ENCODE peak calls at places on chromosomes 16 and 17, in seven cellular contexts. One of them, this sample, is unnamed.
A peak's percentile ranks its signal among the peaks of the same experiment; 100 is the strongest.

GRCh38 chr16:3606441-3606840 is 5.0 kb downstream of the SLX4 start:
- DNase-seq in endothelial cell of umbilical vein: no peak
- DNase-seq in stimulated activated CD8-positive, alpha-beta memory T cell treated with anti-CD3 and anti-CD28 coated beads, Interleukin-7, amount 100 ng/mL, for 4 hours: no peak
- DNase-seq in T-cell: no peak
- DNase-seq in stimulated activated naive B cell treated with anti-CD40 and anti-IgM and Interleukin-4, amounts not matched to agents 10 μg/mL and 1 μg/mL and 100 μg/mL, for 72 hours: no peak
- DNase-seq in pons: no peak
- DNase-seq in PC-3: no peak
- DNase-seq in this sample: peak; percentile 17

GRCh38 chr17:1082579-1082978 is 85.7 kb downstream of the TIMM22 start:
- DNase-seq in endothelial cell of umbilical vein: peak; percentile 74
- DNase-seq in stimulated activated CD8-positive, alpha-beta memory T cell treated with anti-CD3 and anti-CD28 coated beads, Interleukin-7, amount 100 ng/mL, for 4 hours: no peak
- DNase-seq in T-cell: no peak
- DNase-seq in stimulated activated naive B cell treated with anti-CD40 and anti-IgM and Interleukin-4, amounts not matched to agents 10 μg/mL and 1 μg/mL and 100 μg/mL, for 72 hours: no peak
- DNase-seq in pons: no peak
- DNase-seq in PC-3: peak; percentile 88
- DNase-seq in this sample: peak; percentile 17

GRCh38 chr17:4596636-4597380 is 12.5 kb downstream of the SMTNL2 start:
- DNase-seq in endothelial cell of umbilical vein: no peak
- DNase-seq in stimulated activated CD8-positive, alpha-beta memory T cell treated with anti-CD3 and anti-CD28 coated beads, Interleukin-7, amount 100 ng/mL, for 4 hours: no peak
- DNase-seq in T-cell: no peak
- DNase-seq in stimulated activated naive B cell treated with anti-CD40 and anti-IgM and Interleukin-4, amounts not matched to agents 10 μg/mL and 1 μg/mL and 100 μg/mL, for 72 hours: no peak
- DNase-seq in pons: no peak
- DNase-seq in PC-3: no peak
- DNase-seq in this sample: no peak

GRCh38 chr17:51590071-51590470 is 329.7 kb downstream of the UTP18 start:
- DNase-seq in endothelial cell of umbilical vein: no peak
- DNase-seq in stimulated activated CD8-positive, alpha-beta memory T cell treated with anti-CD3 and anti-CD28 coated beads, Interleukin-7, amount 100 ng/mL, for 4 hours: no peak
- DNase-seq in T-cell: no peak
- DNase-seq in stimulated activated naive B cell treated with anti-CD40 and anti-IgM and Interleukin-4, amounts not matched to agents 10 μg/mL and 1 μg/mL and 100 μg/mL, for 72 hours: no peak
- DNase-seq in pons: peak; percentile 59
- DNase-seq in PC-3: no peak
- DNase-seq in this sample: no peak

GRCh38 chr16:1029259-1029545 is 43.3 kb upstream of the SSTR5 start:
- DNase-seq in endothelial cell of umbilical vein: no peak
- DNase-seq in stimulated activated CD8-positive, alpha-beta memory T cell treated with anti-CD3 and anti-CD28 coated beads, Interleukin-7, amount 100 ng/mL, for 4 hours: no peak
- DNase-seq in T-cell: no peak
- DNase-seq in stimulated activated naive B cell treated with anti-CD40 and anti-IgM and Interleukin-4, amounts not matched to agents 10 μg/mL and 1 μg/mL and 100 μg/mL, for 72 hours: no peak
- DNase-seq in pons: no peak
- DNase-seq in PC-3: no peak
- DNase-seq in this sample: no peak

GRCh38 chr16:3835089-3835602 is 45.4 kb downstream of the CREBBP start:
- DNase-seq in endothelial cell of umbilical vein: no peak
- DNase-seq in stimulated activated CD8-positive, alpha-beta memory T cell treated with anti-CD3 and anti-CD28 coated beads, Interleukin-7, amount 100 ng/mL, for 4 hours: no peak
- DNase-seq in T-cell: no peak
- DNase-seq in stimulated activated naive B cell treated with anti-CD40 and anti-IgM and Interleukin-4, amounts not matched to agents 10 μg/mL and 1 μg/mL and 100 μg/mL, for 72 hours: no peak
- DNase-seq in pons: no peak
- DNase-seq in PC-3: no peak
- DNase-seq in this sample: no peak

GRCh38 chr16:85557976-85558589 is 55.0 kb upstream of the GSE1 start:
- DNase-seq in endothelial cell of umbilical vein: no peak
- DNase-seq in stimulated activated CD8-positive, alpha-beta memory T cell treated with anti-CD3 and anti-CD28 coated beads, Interleukin-7, amount 100 ng/mL, for 4 hours: no peak
- DNase-seq in T-cell: no peak
- DNase-seq in stimulated activated naive B cell treated with anti-CD40 and anti-IgM and Interleukin-4, amounts not matched to agents 10 μg/mL and 1 μg/mL and 100 μg/mL, for 72 hours: no peak
- DNase-seq in pons: no peak
- DNase-seq in PC-3: peak; percentile 62
- DNase-seq in this sample: no peak

GRCh38 chr17:30229012-30229411 is 6.5 kb downstream of the SLC6A4 start:
- DNase-seq in endothelial cell of umbilical vein: no peak
- DNase-seq in stimulated activated CD8-positive, alpha-beta memory T cell treated with anti-CD3 and anti-CD28 coated beads, Interleukin-7, amount 100 ng/mL, for 4 hours: no peak
- DNase-seq in T-cell: no peak
- DNase-seq in stimulated activated naive B cell treated with anti-CD40 and anti-IgM and Interleukin-4, amounts not matched to agents 10 μg/mL and 1 μg/mL and 100 μg/mL, for 72 hours: no peak
- DNase-seq in pons: no peak
- DNase-seq in PC-3: no peak
- DNase-seq in this sample: no peak

GRCh38 chr17:2173005-2173404 is 118.1 kb downstream of the HIC1 start:
- DNase-seq in endothelial cell of umbilical vein: peak; percentile 36
- DNase-seq in stimulated activated CD8-positive, alpha-beta memory T cell treated with anti-CD3 and anti-CD28 coated beads, Interleukin-7, amount 100 ng/mL, for 4 hours: no peak
- DNase-seq in T-cell: no peak
- DNase-seq in stimulated activated naive B cell treated with anti-CD40 and anti-IgM and Interleukin-4, amounts not matched to agents 10 μg/mL and 1 μg/mL and 100 μg/mL, for 72 hours: no peak
- DNase-seq in pons: peak; percentile 37
- DNase-seq in PC-3: no peak
- DNase-seq in this sample: no peak

GRCh38 chr17:8142158-8142886 is 9.9 kb downstream of the PER1 start:
- DNase-seq in endothelial cell of umbilical vein: no peak
- DNase-seq in stimulated activated CD8-positive, alpha-beta memory T cell treated with anti-CD3 and anti-CD28 coated beads, Interleukin-7, amount 100 ng/mL, for 4 hours: no peak
- DNase-seq in T-cell: no peak
- DNase-seq in stimulated activated naive B cell treated with anti-CD40 and anti-IgM and Interleukin-4, amounts not matched to agents 10 μg/mL and 1 μg/mL and 100 μg/mL, for 72 hours: no peak
- DNase-seq in pons: no peak
- DNase-seq in PC-3: no peak
- DNase-seq in this sample: peak; percentile 46

GRCh38 chr17:33012522-33013033 is 20.9 kb downstream of the SPACA3 start:
- DNase-seq in endothelial cell of umbilical vein: no peak
- DNase-seq in stimulated activated CD8-positive, alpha-beta memory T cell treated with anti-CD3 and anti-CD28 coated beads, Interleukin-7, amount 100 ng/mL, for 4 hours: no peak
- DNase-seq in T-cell: no peak
- DNase-seq in stimulated activated naive B cell treated with anti-CD40 and anti-IgM and Interleukin-4, amounts not matched to agents 10 μg/mL and 1 μg/mL and 100 μg/mL, for 72 hours: no peak
- DNase-seq in pons: no peak
- DNase-seq in PC-3: peak; percentile 85
- DNase-seq in this sample: no peak

GRCh38 chr17:45841098-45841497 is 3.6 kb upstream of the SPPL2C start:
- DNase-seq in endothelial cell of umbilical vein: no peak
- DNase-seq in stimulated activated CD8-positive, alpha-beta memory T cell treated with anti-CD3 and anti-CD28 coated beads, Interleukin-7, amount 100 ng/mL, for 4 hours: no peak
- DNase-seq in T-cell: no peak
- DNase-seq in stimulated activated naive B cell treated with anti-CD40 and anti-IgM and Interleukin-4, amounts not matched to agents 10 μg/mL and 1 μg/mL and 100 μg/mL, for 72 hours: no peak
- DNase-seq in pons: no peak
- DNase-seq in PC-3: no peak
- DNase-seq in this sample: no peak

GRCh38 chr17:34781071-34781470 is 180.2 kb downstream of the CCT6B start:
- DNase-seq in endothelial cell of umbilical vein: no peak
- DNase-seq in stimulated activated CD8-positive, alpha-beta memory T cell treated with anti-CD3 and anti-CD28 coated beads, Interleukin-7, amount 100 ng/mL, for 4 hours: no peak
- DNase-seq in T-cell: no peak
- DNase-seq in stimulated activated naive B cell treated with anti-CD40 and anti-IgM and Interleukin-4, amounts not matched to agents 10 μg/mL and 1 μg/mL and 100 μg/mL, for 72 hours: no peak
- DNase-seq in pons: no peak
- DNase-seq in PC-3: no peak
- DNase-seq in this sample: no peak

GRCh38 chr17:41002814-41003213 is 3.1 kb upstream of the KRTAP3-2 start:
- DNase-seq in endothelial cell of umbilical vein: no peak
- DNase-seq in stimulated activated CD8-positive, alpha-beta memory T cell treated with anti-CD3 and anti-CD28 coated beads, Interleukin-7, amount 100 ng/mL, for 4 hours: no peak
- DNase-seq in T-cell: no peak
- DNase-seq in stimulated activated naive B cell treated with anti-CD40 and anti-IgM and Interleukin-4, amounts not matched to agents 10 μg/mL and 1 μg/mL and 100 μg/mL, for 72 hours: no peak
- DNase-seq in pons: no peak
- DNase-seq in PC-3: peak; percentile 61
- DNase-seq in this sample: no peak

GRCh38 chr17:29586676-29587469 is 2.6 kb downstream of the GIT1 start:
- DNase-seq in endothelial cell of umbilical vein: no peak
- DNase-seq in stimulated activated CD8-positive, alpha-beta memory T cell treated with anti-CD3 and anti-CD28 coated beads, Interleukin-7, amount 100 ng/mL, for 4 hours: no peak
- DNase-seq in T-cell: no peak
- DNase-seq in stimulated activated naive B cell treated with anti-CD40 and anti-IgM and Interleukin-4, amounts not matched to agents 10 μg/mL and 1 μg/mL and 100 μg/mL, for 72 hours: no peak
- DNase-seq in pons: no peak
- DNase-seq in PC-3: no peak
- DNase-seq in this sample: no peak

GRCh38 chr16:27445502-27446175 is 43.7 kb downstream of the IL21R start:
- DNase-seq in endothelial cell of umbilical vein: no peak
- DNase-seq in stimulated activated CD8-positive, alpha-beta memory T cell treated with anti-CD3 and anti-CD28 coated beads, Interleukin-7, amount 100 ng/mL, for 4 hours: no peak
- DNase-seq in T-cell: no peak
- DNase-seq in stimulated activated naive B cell treated with anti-CD40 and anti-IgM and Interleukin-4, amounts not matched to agents 10 μg/mL and 1 μg/mL and 100 μg/mL, for 72 hours: no peak
- DNase-seq in pons: no peak
- DNase-seq in PC-3: no peak
- DNase-seq in this sample: peak; percentile 14

GRCh38 chr16:50434872-50435478 is 66.2 kb upstream of the BRD7 start:
- DNase-seq in endothelial cell of umbilical vein: no peak
- DNase-seq in stimulated activated CD8-positive, alpha-beta memory T cell treated with anti-CD3 and anti-CD28 coated beads, Interleukin-7, amount 100 ng/mL, for 4 hours: no peak
- DNase-seq in T-cell: no peak
- DNase-seq in stimulated activated naive B cell treated with anti-CD40 and anti-IgM and Interleukin-4, amounts not matched to agents 10 μg/mL and 1 μg/mL and 100 μg/mL, for 72 hours: no peak
- DNase-seq in pons: peak; percentile 72
- DNase-seq in PC-3: no peak
- DNase-seq in this sample: no peak

GRCh38 chr17:29760279-29760721 is 137.6 kb upstream of the CORO6 start:
- DNase-seq in endothelial cell of umbilical vein: peak; percentile 57
- DNase-seq in stimulated activated CD8-positive, alpha-beta memory T cell treated with anti-CD3 and anti-CD28 coated beads, Interleukin-7, amount 100 ng/mL, for 4 hours: peak; percentile 46
- DNase-seq in T-cell: peak; percentile 49
- DNase-seq in stimulated activated naive B cell treated with anti-CD40 and anti-IgM and Interleukin-4, amounts not matched to agents 10 μg/mL and 1 μg/mL and 100 μg/mL, for 72 hours: peak; percentile 67
- DNase-seq in pons: peak; percentile 44
- DNase-seq in PC-3: peak; percentile 2
- DNase-seq in this sample: no peak

GRCh38 chr17:47275245-47275984 is 21.8 kb downstream of the ITGB3 start:
- DNase-seq in endothelial cell of umbilical vein: no peak
- DNase-seq in stimulated activated CD8-positive, alpha-beta memory T cell treated with anti-CD3 and anti-CD28 coated beads, Interleukin-7, amount 100 ng/mL, for 4 hours: no peak
- DNase-seq in T-cell: no peak
- DNase-seq in stimulated activated naive B cell treated with anti-CD40 and anti-IgM and Interleukin-4, amounts not matched to agents 10 μg/mL and 1 μg/mL and 100 μg/mL, for 72 hours: no peak
- DNase-seq in pons: no peak
- DNase-seq in PC-3: peak; percentile 95
- DNase-seq in this sample: no peak

GRCh38 chr17:65527857-65528591 is 33.4 kb downstream of the AXIN2 start:
- DNase-seq in endothelial cell of umbilical vein: no peak
- DNase-seq in stimulated activated CD8-positive, alpha-beta memory T cell treated with anti-CD3 and anti-CD28 coated beads, Interleukin-7, amount 100 ng/mL, for 4 hours: no peak
- DNase-seq in T-cell: no peak
- DNase-seq in stimulated activated naive B cell treated with anti-CD40 and anti-IgM and Interleukin-4, amounts not matched to agents 10 μg/mL and 1 μg/mL and 100 μg/mL, for 72 hours: no peak
- DNase-seq in pons: no peak
- DNase-seq in PC-3: no peak
- DNase-seq in this sample: no peak

GRCh38 chr16:75555213-75555706 is 792 bp downstream of the TMEM231 start:
- DNase-seq in endothelial cell of umbilical vein: peak; percentile 90
- DNase-seq in stimulated activated CD8-positive, alpha-beta memory T cell treated with anti-CD3 and anti-CD28 coated beads, Interleukin-7, amount 100 ng/mL, for 4 hours: no peak
- DNase-seq in T-cell: no peak
- DNase-seq in stimulated activated naive B cell treated with anti-CD40 and anti-IgM and Interleukin-4, amounts not matched to agents 10 μg/mL and 1 μg/mL and 100 μg/mL, for 72 hours: peak; percentile 44
- DNase-seq in pons: peak; percentile 89
- DNase-seq in PC-3: peak; percentile 88
- DNase-seq in this sample: no peak

GRCh38 chr17:10612957-10613744 is 44.0 kb downstream of the MYH3 start:
- DNase-seq in endothelial cell of umbilical vein: no peak
- DNase-seq in stimulated activated CD8-positive, alpha-beta memory T cell treated with anti-CD3 and anti-CD28 coated beads, Interleukin-7, amount 100 ng/mL, for 4 hours: no peak
- DNase-seq in T-cell: no peak
- DNase-seq in stimulated activated naive B cell treated with anti-CD40 and anti-IgM and Interleukin-4, amounts not matched to agents 10 μg/mL and 1 μg/mL and 100 μg/mL, for 72 hours: no peak
- DNase-seq in pons: no peak
- DNase-seq in PC-3: no peak
- DNase-seq in this sample: no peak

GRCh38 chr16:67546761-67547422 is 15.4 kb upstream of the CTCF start:
- DNase-seq in endothelial cell of umbilical vein: peak; percentile 89
- DNase-seq in stimulated activated CD8-positive, alpha-beta memory T cell treated with anti-CD3 and anti-CD28 coated beads, Interleukin-7, amount 100 ng/mL, for 4 hours: no peak
- DNase-seq in T-cell: peak; percentile 72
- DNase-seq in stimulated activated naive B cell treated with anti-CD40 and anti-IgM and Interleukin-4, amounts not matched to agents 10 μg/mL and 1 μg/mL and 100 μg/mL, for 72 hours: no peak
- DNase-seq in pons: peak; percentile 45
- DNase-seq in PC-3: peak; percentile 72
- DNase-seq in this sample: no peak

GRCh38 chr16:67150058-67150832 is 553 bp downstream of the B3GNT9 start:
- DNase-seq in endothelial cell of umbilical vein: peak; percentile 63
- DNase-seq in stimulated activated CD8-positive, alpha-beta memory T cell treated with anti-CD3 and anti-CD28 coated beads, Interleukin-7, amount 100 ng/mL, for 4 hours: peak; percentile 34
- DNase-seq in T-cell: peak; percentile 37
- DNase-seq in stimulated activated naive B cell treated with anti-CD40 and anti-IgM and Interleukin-4, amounts not matched to agents 10 μg/mL and 1 μg/mL and 100 μg/mL, for 72 hours: no peak
- DNase-seq in pons: no peak
- DNase-seq in PC-3: no peak
- DNase-seq in this sample: no peak

GRCh38 chr17:57552114-57552601 is 192.9 kb downstream of the CCDC182 start:
- DNase-seq in endothelial cell of umbilical vein: no peak
- DNase-seq in stimulated activated CD8-positive, alpha-beta memory T cell treated with anti-CD3 and anti-CD28 coated beads, Interleukin-7, amount 100 ng/mL, for 4 hours: no peak
- DNase-seq in T-cell: peak; percentile 22
- DNase-seq in stimulated activated naive B cell treated with anti-CD40 and anti-IgM and Interleukin-4, amounts not matched to agents 10 μg/mL and 1 μg/mL and 100 μg/mL, for 72 hours: peak; percentile 41
- DNase-seq in pons: peak; percentile 30
- DNase-seq in PC-3: no peak
- DNase-seq in this sample: no peak

GRCh38 chr17:48636177-48637018 is 10.2 kb upstream of the HOXB9 start:
- DNase-seq in endothelial cell of umbilical vein: peak; percentile 93
- DNase-seq in stimulated activated CD8-positive, alpha-beta memory T cell treated with anti-CD3 and anti-CD28 coated beads, Interleukin-7, amount 100 ng/mL, for 4 hours: peak; percentile 29
- DNase-seq in T-cell: peak; percentile 72
- DNase-seq in stimulated activated naive B cell treated with anti-CD40 and anti-IgM and Interleukin-4, amounts not matched to agents 10 μg/mL and 1 μg/mL and 100 μg/mL, for 72 hours: peak; percentile 59
- DNase-seq in pons: no peak
- DNase-seq in PC-3: peak; percentile 84
- DNase-seq in this sample: peak; percentile 45

GRCh38 chr16:77585852-77586251 is 136.5 kb upstream of the NUDT7 start:
- DNase-seq in endothelial cell of umbilical vein: peak; percentile 94
- DNase-seq in stimulated activated CD8-positive, alpha-beta memory T cell treated with anti-CD3 and anti-CD28 coated beads, Interleukin-7, amount 100 ng/mL, for 4 hours: no peak
- DNase-seq in T-cell: no peak
- DNase-seq in stimulated activated naive B cell treated with anti-CD40 and anti-IgM and Interleukin-4, amounts not matched to agents 10 μg/mL and 1 μg/mL and 100 μg/mL, for 72 hours: no peak
- DNase-seq in pons: peak; percentile 4
- DNase-seq in PC-3: peak; percentile 51
- DNase-seq in this sample: no peak

GRCh38 chr17:63434951-63435571 is 11.0 kb downstream of the CYB561 start:
- DNase-seq in endothelial cell of umbilical vein: peak; percentile 39
- DNase-seq in stimulated activated CD8-positive, alpha-beta memory T cell treated with anti-CD3 and anti-CD28 coated beads, Interleukin-7, amount 100 ng/mL, for 4 hours: no peak
- DNase-seq in T-cell: peak; percentile 64
- DNase-seq in stimulated activated naive B cell treated with anti-CD40 and anti-IgM and Interleukin-4, amounts not matched to agents 10 μg/mL and 1 μg/mL and 100 μg/mL, for 72 hours: no peak
- DNase-seq in pons: peak; percentile 79
- DNase-seq in PC-3: peak; percentile 99
- DNase-seq in this sample: peak; percentile 75